ENCODE peak calls at places on chromosomes 12 and 14, in nine cellular contexts. Q is GM23248; Z is psoas muscle; D is right lobe of liver; W is kidney; N is fibroblast of lung; K is WERI-Rb-1; P is astrocyte; O is CD4-positive, CD25-positive, alpha-beta regulatory T cell. A is an unnamed sample. For H3K36me3, the result is how much of the 10 kb centered on the place peaks cover.

GRCh38 chr12:124321040-124321481 is 26.2 kb downstream of the RFLNA start:
- DNase-seq in Q (peak), Z (peak), D (peak), W (no peak), N (peak), K (peak), P (peak), O (no peak), A (peak)

GRCh38 chr12:42213954-42214426 is 24.1 kb downstream of the YAF2 start:
- DNase-seq in Q (peak), Z (peak), D (no peak), W (no peak), N (peak), K (no peak), P (peak), O (no peak), A (no peak)

GRCh38 chr12:84913151-84913550 is 552 bp upstream of the SLC6A15 start:
- DNase-seq in Q (no peak), Z (no peak), D (no peak), W (no peak), N (peak), K (peak), P (no peak), O (no peak), A (peak)

GRCh38 chr14:52061380-52061779 is 7.5 kb downstream of the NID2 start:
- DNase-seq in Q (no peak), Z (no peak), D (no peak), W (no peak), N (no peak), K (no peak), P (no peak), O (no peak), A (no peak)

GRCh38 chr14:33512201-33512600 is 438.7 kb downstream of the EGLN3 start:
- DNase-seq in Q (peak), Z (no peak), D (no peak), W (no peak), N (peak), K (no peak), P (peak), O (no peak), A (no peak)

GRCh38 chr12:93380480-93381121 is 2.9 kb downstream of the NUDT4 start:
- DNase-seq in Q (peak), Z (no peak), D (no peak), W (no peak), N (peak), K (no peak), P (peak), O (no peak), A (no peak)

GRCh38 chr14:62015945-62016344 is 253.7 kb downstream of the SNAPC1 start:
- DNase-seq in Q (peak), Z (no peak), D (no peak), W (no peak), N (peak), K (no peak), P (no peak), O (no peak), A (no peak)

GRCh38 chr12:9940370-9940769 is 8.2 kb upstream of the CLEC2A start:
- DNase-seq in Q (peak), Z (no peak), D (no peak), W (no peak), N (no peak), K (no peak), P (no peak), O (no peak), A (peak)

GRCh38 chr12:112198120-112198733 is 72.9 kb downstream of the TRAFD1 start:
- DNase-seq in Q (peak), Z (no peak), D (peak), W (no peak), N (peak), K (peak), P (peak), O (no peak), A (peak)

GRCh38 chr12:66361703-66362102 is 59.4 kb downstream of the HELB start:
- DNase-seq in Q (no peak), Z (no peak), D (no peak), W (no peak), N (no peak), K (no peak), P (no peak), O (no peak), A (no peak)

GRCh38 chr12:26274441-26275312 is 79.3 kb downstream of the SSPN start:
- DNase-seq in Q (peak), Z (peak), D (peak), W (peak), N (peak), K (no peak), P (peak), O (no peak), A (no peak)

GRCh38 chr12:106769078-106769477 is 5.4 kb upstream of the RIC8B start:
- DNase-seq in Q (peak), Z (no peak), D (peak), W (no peak), N (peak), K (no peak), P (peak), O (no peak), A (peak)

GRCh38 chr14:53002576-53002975 is 51.7 kb upstream of the FERMT2 start:
- DNase-seq in Q (no peak), Z (no peak), D (no peak), W (no peak), N (no peak), K (no peak), P (no peak), O (no peak), A (no peak)

GRCh38 chr14:22047105-22047504 is 373.5 kb upstream of the OR4E1 start:
- DNase-seq in Q (no peak), Z (no peak), D (no peak), W (no peak), N (no peak), K (no peak), P (no peak), O (no peak), A (peak)

GRCh38 chr12:54569995-54570531 is 18.4 kb downstream of the PPP1R1A start:
- DNase-seq in Q (no peak), Z (no peak), D (no peak), W (peak), N (no peak), K (no peak), P (no peak), O (no peak), A (no peak)

GRCh38 chr12:34210183-34210582 is 187.9 kb downstream of the ALG10 start:
- DNase-seq in Q (no peak), Z (no peak), D (no peak), W (no peak), N (no peak), K (no peak), P (no peak), O (no peak), A (no peak)

DNA sequence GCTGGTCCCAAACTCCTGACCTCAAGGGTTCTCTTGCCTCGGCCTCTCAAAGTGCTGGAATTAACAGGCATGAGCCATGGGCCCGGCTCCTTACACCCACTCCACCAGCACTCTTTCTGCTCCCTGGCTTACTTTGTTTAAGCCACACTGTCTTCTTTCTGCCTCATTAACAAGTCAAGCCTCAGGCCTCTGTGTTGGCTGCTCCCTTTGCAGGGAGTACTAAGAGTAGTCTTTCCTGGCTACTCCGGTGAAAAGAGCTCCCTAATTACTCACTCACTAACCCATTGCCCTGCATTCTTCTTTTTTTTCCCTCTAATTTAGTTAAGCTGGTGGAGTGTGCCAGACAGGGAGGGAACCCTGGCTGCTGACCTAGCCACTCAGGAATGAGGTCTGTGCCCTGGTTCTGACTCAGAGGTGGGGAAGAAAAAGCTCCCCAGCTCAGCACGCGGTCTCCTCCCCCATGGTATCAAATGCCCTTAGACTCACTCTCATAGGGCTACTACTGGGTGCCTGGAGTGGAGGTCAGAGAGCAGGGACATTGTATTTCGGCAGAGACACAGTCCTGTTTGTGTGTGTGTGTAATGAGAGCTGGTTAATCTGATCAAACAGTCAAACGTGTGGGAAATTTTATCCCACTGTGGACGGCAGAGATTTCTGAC is 19.8 kb downstream of the GALNT6 start:
- DNase-seq in Q (peak), Z (peak), D (peak), W (peak), N (peak), K (peak), P (peak), O (no peak), A (peak)
- H3K36me3 ChIP-seq in Q (under half), Z (under half), D (under half), W (under half), N (under half), K (under half), P (under half), O (under half), A (under half)

DNA sequence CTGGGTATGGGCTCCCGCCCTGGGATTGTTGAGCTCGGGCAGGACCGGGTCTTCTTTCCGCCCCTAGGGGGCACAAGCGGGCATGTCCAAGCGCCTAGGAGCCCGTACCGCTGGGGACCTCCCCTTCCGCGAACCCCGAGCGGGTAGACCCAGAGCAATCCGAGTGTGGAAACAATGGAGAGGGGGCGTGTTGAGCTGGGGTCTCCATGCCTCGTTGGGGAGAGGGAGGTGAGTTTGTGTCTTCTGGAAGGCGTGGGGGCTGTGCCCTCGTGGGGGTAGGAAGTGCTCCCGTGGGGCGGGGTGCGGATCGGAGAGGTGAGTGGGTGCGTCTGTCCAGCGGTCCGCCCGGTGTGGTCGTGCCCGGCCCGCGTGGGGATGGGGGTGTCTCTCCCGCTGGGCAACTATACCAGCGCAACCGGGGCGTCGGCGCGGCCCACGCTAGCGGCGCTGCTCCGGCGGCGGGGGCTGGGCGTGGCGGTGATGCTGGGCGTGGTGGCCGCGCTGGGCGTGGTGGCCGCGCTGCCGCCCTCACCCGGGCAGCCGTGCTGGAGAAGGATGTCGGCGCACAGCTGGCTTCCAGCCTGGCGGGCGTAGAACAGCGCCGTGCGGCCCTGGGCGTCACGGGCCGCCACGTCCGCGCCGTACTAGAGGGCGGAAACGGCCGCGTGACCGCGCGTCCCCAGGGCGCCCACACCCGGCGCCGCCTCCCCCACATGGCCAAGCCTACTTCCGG is 12.2 kb downstream of the AGAP2 start:
- DNase-seq in Q (peak), Z (peak), D (peak), W (peak), N (peak), K (peak), P (peak), O (no peak), A (peak)
- H3K4me3 ChIP-seq in Q (peak), Z (peak), D (peak), W (peak), N (peak), K (peak), P (peak), O (no peak), A (peak)

GRCh38 chr14:99514552-99515300 is 33.5 kb downstream of the CCNK start:
- DNase-seq in Q (no peak), Z (no peak), D (no peak), W (peak), N (no peak), K (peak), P (no peak), O (peak), A (no peak)

GRCh38 chr14:99512571-99513182 is 31.5 kb downstream of the CCNK start:
- DNase-seq in Q (no peak), Z (no peak), D (no peak), W (peak), N (no peak), K (peak), P (no peak), O (no peak), A (no peak)

GRCh38 chr14:99513946-99514551 is 32.8 kb downstream of the CCNK start:
- DNase-seq in Q (no peak), Z (no peak), D (no peak), W (no peak), N (no peak), K (no peak), P (no peak), O (no peak), A (no peak)

GRCh38 chr14:99512110-99512449 is 30.9 kb downstream of the CCNK start:
- DNase-seq in Q (no peak), Z (no peak), D (no peak), W (no peak), N (no peak), K (no peak), P (no peak), O (no peak), A (no peak)

GRCh38 chr14:99513183-99513694 is 32.0 kb downstream of the CCNK start:
- DNase-seq in Q (no peak), Z (no peak), D (no peak), W (peak), N (no peak), K (no peak), P (no peak), O (peak), A (no peak)
- H3K36me3 ChIP-seq in Q (under half), Z (under half), D (under half), W (under half), N (under half), K (half or more), P (under half), O (under half), A (under half)

DNA sequence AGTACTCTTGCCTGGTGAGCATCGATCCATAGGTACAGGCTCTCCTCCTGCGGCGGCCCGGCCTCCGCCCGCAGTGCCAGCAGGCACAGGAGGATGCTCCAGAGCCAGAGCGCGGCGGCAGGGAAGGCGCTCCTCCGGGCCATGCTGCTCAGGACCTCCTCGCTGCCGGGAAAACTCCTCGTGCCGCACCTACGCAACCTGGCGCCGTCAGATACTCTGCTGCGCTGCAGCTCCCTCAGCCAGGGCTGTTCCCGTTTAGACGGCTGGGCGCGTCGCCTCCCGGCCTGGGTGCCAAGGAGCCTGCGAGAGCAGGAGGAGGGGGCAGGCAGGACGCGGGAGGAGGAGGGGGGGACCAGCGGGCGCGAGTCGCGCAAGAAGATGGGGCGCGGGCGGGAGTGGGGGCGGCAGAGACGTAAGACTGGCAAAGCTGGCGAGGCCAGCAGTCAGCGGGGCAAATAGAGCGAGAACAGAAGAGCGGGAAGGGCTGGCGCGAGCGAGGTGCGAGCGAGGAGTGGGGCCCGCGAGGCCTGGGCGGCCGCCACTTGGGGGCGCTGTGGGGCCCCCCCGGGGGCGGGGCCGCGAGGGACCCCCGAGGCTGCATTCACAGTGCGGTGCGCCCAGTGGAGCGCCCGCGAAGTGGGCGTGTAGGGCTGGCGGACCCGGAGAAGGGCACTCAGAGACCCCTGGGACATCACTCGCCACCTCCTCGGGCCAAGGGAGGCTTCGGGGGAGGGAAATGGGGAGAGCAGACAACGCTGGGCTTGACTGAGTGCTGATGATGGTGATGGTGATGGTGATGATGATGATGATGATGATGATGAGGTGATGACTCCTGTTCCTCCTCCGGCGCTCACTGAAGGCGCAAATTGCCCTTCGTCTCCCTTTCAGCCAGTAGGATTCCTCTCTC is at the start of gene WIF1:
- DNase-seq in Q (peak), Z (peak), D (no peak), W (peak), N (peak), K (peak), P (no peak), O (no peak), A (peak)
- H3K4me3 ChIP-seq in Q (peak), Z (peak), D (no peak), W (no peak), N (peak), K (peak), P (no peak), O (no peak), A (peak)

DNA sequence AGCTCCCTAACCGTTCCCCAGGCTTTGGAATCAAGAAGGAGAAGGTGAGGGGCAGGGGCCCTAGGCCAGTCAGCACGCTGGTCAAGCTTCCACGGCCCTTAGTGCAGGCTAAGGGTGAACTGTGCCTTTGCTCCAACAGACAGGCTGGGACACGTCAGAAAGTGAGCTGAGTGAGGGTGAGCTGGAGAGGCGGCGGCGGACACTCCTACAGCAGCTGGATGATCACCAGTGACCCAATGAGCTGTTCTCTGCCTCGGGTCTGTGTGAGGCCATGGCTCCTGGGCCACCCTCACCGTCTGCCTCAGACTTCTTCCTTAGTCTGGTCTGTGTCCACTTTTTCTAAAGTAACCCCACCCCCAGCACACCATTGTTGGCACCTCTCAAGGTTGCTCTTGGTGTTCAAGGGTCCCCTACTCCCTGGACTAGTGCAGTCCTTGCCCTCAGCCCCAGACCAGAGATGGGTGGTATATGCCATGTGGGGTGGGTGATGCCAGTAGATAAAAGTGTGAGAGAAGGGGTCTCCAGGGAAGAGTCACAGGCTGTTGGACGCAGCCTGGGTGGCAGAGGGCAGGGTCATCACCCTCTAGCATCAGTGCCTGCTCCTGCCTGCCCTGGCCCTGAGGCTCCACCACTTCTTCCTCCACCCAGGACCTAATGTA is 20.7 kb downstream of the PRPF40B start:
- DNase-seq in Q (no peak), Z (no peak), D (no peak), W (peak), N (no peak), K (no peak), P (no peak), O (no peak), A (no peak)
- H3K36me3 ChIP-seq in Q (under half), Z (under half), D (under half), W (under half), N (under half), K (half or more), P (under half), O (under half), A (under half)

DNA sequence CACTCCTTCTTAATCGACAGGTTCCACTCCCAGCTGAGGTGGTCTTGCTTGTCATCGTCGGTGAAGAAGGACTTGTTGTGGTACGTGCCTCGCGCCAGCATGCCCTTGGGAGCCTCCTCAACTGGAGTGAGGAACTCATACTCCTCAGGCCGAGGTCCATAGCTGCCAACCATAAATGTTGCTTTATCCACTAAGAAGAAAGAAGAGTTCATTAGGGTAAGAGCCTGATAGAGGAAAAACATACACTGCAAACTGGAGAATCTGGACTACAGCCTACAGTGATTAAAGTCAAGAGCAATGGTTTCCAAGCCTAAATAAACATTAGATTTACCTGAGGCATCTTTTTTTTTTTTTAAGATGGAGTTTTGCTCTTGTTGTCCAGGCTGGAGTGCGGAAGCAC is 4.2 kb upstream of the ERP27 start:
- DNase-seq in Q (no peak), Z (no peak), D (no peak), W (no peak), N (no peak), K (no peak), P (no peak), O (no peak), A (no peak)
- H3K4me3 ChIP-seq in Q (no peak), Z (no peak), D (no peak), W (no peak), N (no peak), K (no peak), P (no peak), O (no peak), A (no peak)

DNA sequence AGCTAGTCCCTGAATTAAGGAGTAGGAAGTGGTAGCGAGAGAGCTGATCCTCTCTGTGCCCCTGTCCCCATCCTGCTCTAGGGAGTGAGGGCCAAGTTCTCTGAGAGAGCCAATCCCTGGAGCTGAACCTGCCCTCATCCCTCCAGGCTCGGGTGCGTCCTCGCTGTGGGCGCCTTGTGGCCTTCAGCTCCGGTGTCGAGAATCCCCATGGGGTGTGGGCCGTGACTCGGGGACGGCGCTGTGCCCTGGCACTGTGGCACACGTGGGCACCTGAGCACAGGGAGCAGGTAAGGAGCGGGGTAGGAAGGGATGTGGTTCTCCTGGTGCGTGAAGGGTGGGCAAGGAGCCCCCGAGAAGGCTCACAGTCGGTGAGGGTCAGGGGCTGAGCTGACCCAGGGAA is 1.9 kb upstream of the GNB3 start:
- DNase-seq in Q (no peak), Z (no peak), D (no peak), W (no peak), N (no peak), K (no peak), P (no peak), O (no peak), A (no peak)
- H3K36me3 ChIP-seq in Q (under half), Z (under half), D (under half), W (under half), N (under half), K (half or more), P (under half), O (under half), A (under half)

A was measured in H7.